ENCODE peak calls at places on chromosomes 7 and 10, in ten cellular contexts. M is BJ; R is T-helper 1 cell; D is cardiac muscle cell; Q is H54; J is NCI-H1694 treated with DMSO at 0.1 percent for 48 hours; I is activated T-cell treated with anti-CD3 and anti-CD28 coated beads, Interleukin-2, amount 50 U/mL, for 72 hours; K is neural crest cell; F is ureter; A is activated effector memory CD4-positive, alpha-beta T cell treated with anti-CD3 and anti-CD28 coated beads, Interleukin-2, amount 50 U/mL, for 16 hours. Z is an unnamed sample.

GRCh38 chr7:22920664-22921063 is 93.3 kb downstream of the HYCC1 start:
- DNase-seq in M (no peak), R (no peak), D (no peak), Q (no peak), J (no peak), I (no peak), K (no peak), F (no peak), A (no peak), Z (no peak)

GRCh38 chr10:88745633-88746032 is 14.2 kb upstream of the LIPN start:
- DNase-seq in M (no peak), R (no peak), D (no peak), Q (no peak), J (no peak), I (no peak), K (no peak), F (no peak), A (no peak), Z (no peak)

GRCh38 chr7:48426966-48427555 is 255.8 kb downstream of the ABCA13 start:
- DNase-seq in M (no peak), R (no peak), D (no peak), Q (peak), J (no peak), I (no peak), K (no peak), F (no peak), A (no peak), Z (no peak)

GRCh38 chr10:58017719-58018367 is 249.9 kb downstream of the IPMK start:
- DNase-seq in M (peak), R (no peak), D (no peak), Q (peak), J (no peak), I (no peak), K (no peak), F (no peak), A (no peak), Z (peak)

GRCh38 chr10:10038358-10038757 is 979.3 kb upstream of the CELF2 start:
- DNase-seq in M (no peak), R (no peak), D (no peak), Q (no peak), J (no peak), I (no peak), K (no peak), F (no peak), A (no peak), Z (no peak)

GRCh38 chr7:85018498-85018897 is 168.4 kb downstream of the SEMA3D start:
- DNase-seq in M (no peak), R (no peak), D (no peak), Q (no peak), J (no peak), I (no peak), K (no peak), F (no peak), A (no peak), Z (no peak)

GRCh38 chr7:3232228-3232627 is 68.8 kb upstream of the SDK1 start:
- DNase-seq in M (no peak), R (no peak), D (no peak), Q (no peak), J (no peak), I (no peak), K (no peak), F (peak), A (no peak), Z (no peak)

GRCh38 chr7:152859781-152860191 is 100.2 kb downstream of the ACTR3B start:
- DNase-seq in M (no peak), R (no peak), D (no peak), Q (peak), J (peak), I (no peak), K (no peak), F (no peak), A (no peak), Z (no peak)

GRCh38 chr10:47421057-47421952 is 37.2 kb upstream of the ZNF488 start:
- DNase-seq in M (peak), R (no peak), D (no peak), Q (peak), J (no peak), I (no peak), K (no peak), F (no peak), A (peak), Z (peak)

GRCh38 chr7:30445770-30446169 is 32.8 kb downstream of the NOD1 start:
- DNase-seq in M (no peak), R (peak), D (no peak), Q (no peak), J (peak), I (peak), K (no peak), F (peak), A (peak), Z (no peak)

GRCh38 chr10:100468322-100468721 is 5.5 kb downstream of the WNT8B start:
- DNase-seq in M (no peak), R (no peak), D (no peak), Q (no peak), J (no peak), I (no peak), K (no peak), F (no peak), A (no peak), Z (no peak)

GRCh38 chr7:107180378-107180777 is 11.6 kb downstream of the HBP1 start:
- DNase-seq in M (no peak), R (no peak), D (no peak), Q (no peak), J (no peak), I (peak), K (no peak), F (no peak), A (peak), Z (peak)

GRCh38 chr10:105925045-105925785 is 1239.3 kb downstream of the SORCS1 start:
- DNase-seq in M (no peak), R (no peak), D (no peak), Q (no peak), J (no peak), I (no peak), K (no peak), F (no peak), A (no peak), Z (no peak)

GRCh38 chr7:101632641-101633040 is 3.5 kb upstream of the MYL10 start:
- DNase-seq in M (no peak), R (no peak), D (no peak), Q (no peak), J (no peak), I (no peak), K (no peak), F (no peak), A (no peak), Z (no peak)

GRCh38 chr7:28083159-28083997 is 97.2 kb downstream of the JAZF1 start:
- DNase-seq in M (no peak), R (no peak), D (no peak), Q (no peak), J (no peak), I (no peak), K (no peak), F (no peak), A (no peak), Z (no peak)